ENCODE peak calls at places on chromosome 17, in ten cellular contexts. X is cardiac muscle cell; S is activated gamma-delta T cell treated with Interleukin-2 at 50 U/mL for 16 hours; Y is GM12865; I is activated CD4-positive, alpha-beta T cell treated with anti-CD3 and anti-CD28 coated beads, Interleukin-2, amount 50 U/mL, for 1 hour; L is LoVo; J is type B pancreatic cell; K is COR-L47; Q is midbrain; O is HCT116. W is an unnamed sample.

GRCh38 chr17:9273334-9274118 is 252.2 kb downstream of the NTN1 start:
- DNase-seq in X (no peak), S (no peak), Y (no peak), I (no peak), L (no peak), J (no peak), K (no peak), Q (no peak), O (no peak), W (no peak)

GRCh38 chr17:57782051-57782490 is 37.0 kb upstream of the CCDC182 start:
- DNase-seq in X (no peak), S (no peak), Y (no peak), I (no peak), L (no peak), J (no peak), K (peak), Q (no peak), O (no peak), W (no peak)

GRCh38 chr17:80758793-80759673 is 214.4 kb downstream of the RPTOR start:
- DNase-seq in X (no peak), S (no peak), Y (no peak), I (no peak), L (no peak), J (peak), K (no peak), Q (no peak), O (no peak), W (no peak)

GRCh38 chr17:30996481-30996880 is 25.6 kb downstream of the RNF135 start:
- DNase-seq in X (no peak), S (no peak), Y (no peak), I (no peak), L (no peak), J (no peak), K (no peak), Q (no peak), O (no peak), W (no peak)

GRCh38 chr17:78506454-78507309 is 70.5 kb downstream of the DNAH17 start:
- DNase-seq in X (no peak), S (no peak), Y (no peak), I (no peak), L (no peak), J (no peak), K (no peak), Q (no peak), O (no peak), W (no peak)

GRCh38 chr17:82107341-82107860 is 9.4 kb upstream of the FASN start:
- DNase-seq in X (no peak), S (no peak), Y (no peak), I (no peak), L (no peak), J (no peak), K (peak), Q (no peak), O (no peak), W (no peak)

GRCh38 chr17:66264696-66265095 is 35.5 kb upstream of the APOH start:
- DNase-seq in X (no peak), S (no peak), Y (no peak), I (no peak), L (no peak), J (no peak), K (no peak), Q (no peak), O (no peak), W (no peak)

GRCh38 chr17:73952136-73952497 is 251.4 kb upstream of the RPL38 start:
- DNase-seq in X (no peak), S (no peak), Y (no peak), I (no peak), L (no peak), J (no peak), K (no peak), Q (peak), O (no peak), W (no peak)

GRCh38 chr17:76631821-76632565 is 11.6 kb downstream of the ST6GALNAC1 start:
- DNase-seq in X (no peak), S (peak), Y (no peak), I (no peak), L (no peak), J (no peak), K (no peak), Q (no peak), O (no peak), W (peak)

GRCh38 chr17:37737081-37737480 is 7.8 kb downstream of the HNF1B start:
- DNase-seq in X (no peak), S (no peak), Y (peak), I (no peak), L (peak), J (no peak), K (no peak), Q (no peak), O (no peak), W (no peak)

W was measured in retinal pigment epithelial cell.